ENCODE peak calls at places on chromosomes 13 and 19, in six cellular contexts. W is AG20443; C is NCI-H2081 treated with DMSO at 0.1 percent for 48 hours; V is activated T-cell treated with anti-CD3 and anti-CD28 coated beads, Interleukin-2, amount 50 U/mL, for 72 hours; U is stimulated activated CD8-positive, alpha-beta memory T cell treated with anti-CD3 and anti-CD28 coated beads, Interleukin-2, amount 100 ng/mL, for 48 hours; D is LoVo. Q is an unnamed sample.

GRCh38 chr13:28607187-28607955 is 51.6 kb upstream of the POMP start:
- DNase-seq in W (no peak), C (no peak), V (no peak), U (no peak), D (no peak), Q (no peak)

GRCh38 chr19:29372921-29373797 is 152.6 kb upstream of the VSTM2B start:
- DNase-seq in W (no peak), C (no peak), V (no peak), U (no peak), D (no peak), Q (peak)

GRCh38 chr19:3344608-3345598 is 21.5 kb upstream of the NFIC start:
- DNase-seq in W (no peak), C (no peak), V (no peak), U (no peak), D (no peak), Q (no peak)

GRCh38 chr13:97005631-97006262 is 11.5 kb upstream of the OXGR1 start:
- DNase-seq in W (peak), C (no peak), V (no peak), U (no peak), D (no peak), Q (peak)

GRCh38 chr19:8517551-8518442 is 3.8 kb upstream of the ZNF414 start:
- DNase-seq in W (peak), C (no peak), V (peak), U (no peak), D (no peak), Q (no peak)

GRCh38 chr13:40666905-40667621 is 622 bp upstream of the FOXO1 start:
- DNase-seq in W (peak), C (no peak), V (peak), U (peak), D (peak), Q (no peak)

GRCh38 chr13:93558637-93559036 is 332.0 kb downstream of the GPC6 start:
- DNase-seq in W (no peak), C (no peak), V (no peak), U (no peak), D (no peak), Q (no peak)

GRCh38 chr13:23411220-23411619 is 22.3 kb downstream of the SACS start:
- DNase-seq in W (no peak), C (no peak), V (no peak), U (no peak), D (no peak), Q (no peak)

GRCh38 chr13:112908342-112908741 is 60.7 kb upstream of the MCF2L start:
- DNase-seq in W (no peak), C (no peak), V (no peak), U (no peak), D (no peak), Q (no peak)

GRCh38 chr19:40716031-40716654 is 543 bp downstream of the COQ8B start:
- DNase-seq in W (no peak), C (no peak), V (peak), U (peak), D (peak), Q (peak)

Q was measured in AG08396.